ENCODE peak calls at places on chromosomes 7 and 10, in eight cellular contexts. X is substantia nigra; A is fibroblast of lung; S is effector CD8-positive, alpha-beta T cell; Z is fibroblast of the aortic adventitia; G is stimulated activated CD8-positive, alpha-beta memory T cell treated with anti-CD3 and anti-CD28 coated beads, Interleukin-7, amount 100 ng/mL, for 48 hours; F is Right ventricle myocardium superior; B is stimulated activated CD4-positive, alpha-beta T cell treated with anti-CD3 and anti-CD28 coated beads, Interleukin-12 subunit alpha, Interleukin-12 subunit beta, amount 100 ng/mL, for 48 hours. D is an unnamed sample.

GRCh38 chr10:98038333-98038732 is 7.9 kb upstream of the CRTAC1 start:
- DNase-seq in S (no peak), G (no peak), X (no peak), F (no peak), A (no peak), B (no peak), Z (no peak), D (no peak)

GRCh38 chr7:149604521-149604920 is 106.9 kb upstream of the ZNF746 start:
- DNase-seq in Z (no peak), F (no peak), X (no peak), G (no peak), B (no peak), A (no peak), S (no peak), D (no peak)

GRCh38 chr7:39504963-39505362 is 61.2 kb upstream of the YAE1 start:
- DNase-seq in B (no peak), A (peak), Z (peak), X (no peak), F (no peak), G (no peak), S (no peak), D (no peak)

GRCh38 chr7:74482629-74483401 is 29.1 kb downstream of the GTF2IRD1 start:
- DNase-seq in G (no peak), A (peak), S (no peak), Z (peak), X (no peak), B (no peak), F (no peak), D (no peak)

GRCh38 chr7:64206903-64207302 is at the start of gene ZNF735:
- DNase-seq in B (no peak), G (no peak), Z (no peak), A (no peak), S (no peak), X (no peak), F (no peak), D (no peak)

GRCh38 chr10:21953585-21954057 is 49.9 kb downstream of the DNAJC1 start:
- DNase-seq in G (no peak), A (peak), X (no peak), S (no peak), Z (peak), B (no peak), F (no peak), D (no peak)

GRCh38 chr10:124416733-124417132 is 2.0 kb downstream of the OAT start:
- DNase-seq in S (no peak), G (no peak), B (no peak), A (peak), Z (peak), X (no peak), F (no peak), D (no peak)

GRCh38 chr7:101973130-101973529 is 155.7 kb downstream of the CUX1 start:
- DNase-seq in B (no peak), Z (no peak), F (no peak), A (no peak), S (no peak), X (no peak), G (no peak), D (no peak)

GRCh38 chr7:144812379-144813283 is 23.2 kb downstream of the TPK1 start:
- DNase-seq in Z (no peak), G (no peak), S (peak), A (no peak), B (no peak), X (no peak), F (no peak), D (no peak)

GRCh38 chr10:123559066-123559822 is 106.9 kb upstream of the GPR26 start:
- DNase-seq in F (peak), S (peak), Z (peak), B (peak), X (peak), G (peak), A (peak), D (peak)

GRCh38 chr10:101774589-101775272 is 1.2 kb downstream of the FGF8 start:
- DNase-seq in G (no peak), B (no peak), F (no peak), Z (no peak), A (no peak), S (no peak), X (no peak), D (peak)

GRCh38 chr10:98020784-98021183 is 9.6 kb downstream of the CRTAC1 start:
- DNase-seq in G (no peak), B (no peak), F (no peak), S (no peak), A (no peak), X (no peak), Z (no peak), D (no peak)

GRCh38 chr10:117432866-117433265 is 57.6 kb upstream of the PDZD8 start:
- DNase-seq in X (no peak), G (no peak), A (no peak), B (no peak), S (no peak), F (no peak), Z (no peak), D (peak)

GRCh38 chr10:50545846-50546245 is 77.9 kb downstream of the SGMS1 start:
- DNase-seq in A (peak), B (no peak), F (no peak), G (no peak), X (no peak), S (no peak), Z (peak), D (no peak)

GRCh38 chr10:7258948-7259523 is 151.8 kb downstream of the SFMBT2 start:
- DNase-seq in S (peak), B (peak), G (peak), F (peak), A (peak), X (no peak), Z (no peak), D (no peak)

GRCh38 chr10:22606164-22606614 is 108.2 kb downstream of the PIP4K2A start:
- DNase-seq in F (no peak), Z (no peak), B (no peak), G (no peak), X (peak), A (peak), S (no peak), D (no peak)